ENCODE peak calls at places on chromosomes 12 and 14, in four cellular contexts. O is hepatocyte, B is PC-3, F is GM23338. N is an unnamed sample.

GRCh38 chr12:26121841-26122680 is 2.8 kb downstream of the BHLHE41 start:
- DNase-seq in B (peak; percentile 35), F (peak; percentile 51), O (peak; percentile 67), N (peak; percentile 3)

GRCh38 chr14:28754209-28754985 is 12.2 kb upstream of the FOXG1 start:
- DNase-seq in O (peak; percentile 64), F (peak; percentile 79), B (peak; percentile 78), N (peak; percentile 32)

GRCh38 chr12:89470741-89471504 is 53.7 kb downstream of the GALNT4 start:
- DNase-seq in F (peak; percentile 73), B (peak; percentile 80), O (peak; percentile 67), N (peak; percentile 48)

GRCh38 chr14:89544636-89545301 is 127.7 kb upstream of the FOXN3 start:
- DNase-seq in B (no peak), F (no peak), O (no peak), N (no peak)

GRCh38 chr14:99436247-99437180 is 44.1 kb downstream of the SETD3 start:
- DNase-seq in F (no peak), O (no peak), B (no peak), N (no peak)

GRCh38 chr12:1282670-1283361 is 291.8 kb downstream of the ERC1 start:
- DNase-seq in B (no peak), O (peak; percentile 9), F (peak; percentile 14), N (no peak)

GRCh38 chr12:59928416-59928815 is 332.6 kb downstream of the SLC16A7 start:
- DNase-seq in O (no peak), B (peak; percentile 73), F (no peak), N (no peak)

GRCh38 chr14:35287481-35288013 is 4.6 kb upstream of the PSMA6 start:
- DNase-seq in F (no peak), O (peak; percentile 9), B (no peak), N (peak; percentile 33)

GRCh38 chr12:115660211-115660805 is 617.2 kb downstream of the MED13L start:
- DNase-seq in O (peak; percentile 21), F (no peak), B (peak; percentile 64), N (no peak)

GRCh38 chr12:27467641-27468040 is 21.1 kb downstream of the SMCO2 start:
- DNase-seq in B (no peak), O (no peak), F (no peak), N (no peak)

GRCh38 chr12:85834378-85834777 is 1.8 kb downstream of the RASSF9 start:
- DNase-seq in O (no peak), F (peak; percentile 23), B (peak; percentile 47), N (no peak)

GRCh38 chr14:56002316-56002715 is 115.9 kb upstream of the PELI2 start:
- DNase-seq in B (peak; percentile 51), O (peak; percentile 14), F (no peak), N (no peak)

GRCh38 chr14:44316647-44317432 is 190.2 kb downstream of the FSCB start:
- DNase-seq in O (peak; percentile 85), B (peak; percentile 98), F (no peak), N (no peak)

GRCh38 chr12:76491292-76491691 is 68.3 kb downstream of the OSBPL8 start:
- DNase-seq in B (no peak), F (no peak), O (no peak), N (no peak)

GRCh38 chr12:132318135-132318534 is 11.3 kb downstream of the GALNT9 start:
- DNase-seq in O (no peak), B (no peak), F (no peak), N (no peak)

GRCh38 chr14:50018236-50019210 is 97.8 kb downstream of the VCPKMT start:
- DNase-seq in B (peak; percentile 78), O (peak; percentile 81), F (no peak), N (no peak)

GRCh38 chr14:50530358-50530757 is 2.0 kb downstream of the MAP4K5 start:
- DNase-seq in F (no peak), B (peak; percentile 81), O (no peak), N (no peak)

GRCh38 chr12:106112094-106112822 is 26.5 kb downstream of the NUAK1 start:
- DNase-seq in O (no peak), F (no peak), B (no peak), N (no peak)

GRCh38 chr14:100466111-100466856 is 120.9 kb downstream of the BEGAIN start:
- DNase-seq in B (no peak), F (peak; percentile 55), O (no peak), N (no peak)

GRCh38 chr12:77615331-77615730 is 215.4 kb upstream of the NAV3 start:
- DNase-seq in B (peak; percentile 33), O (no peak), F (peak; percentile 78), N (peak; percentile 7)

GRCh38 chr12:78271546-78271945 is 440.9 kb downstream of the NAV3 start:
- DNase-seq in F (no peak), O (no peak), B (no peak), N (no peak)

GRCh38 chr12:46108721-46109120 is 118.3 kb upstream of the SCAF11 start:
- DNase-seq in B (no peak), O (no peak), F (no peak), N (peak; percentile 91)

GRCh38 chr14:43243168-43243567 is 1263.9 kb downstream of the FSCB start:
- DNase-seq in F (no peak), B (no peak), O (no peak), N (no peak)

GRCh38 chr12:95549392-95550084 is 1.7 kb downstream of the USP44 start:
- DNase-seq in O (no peak), F (peak; percentile 73), B (no peak), N (no peak)

GRCh38 chr12:116881325-116881866 is at the start of gene HRK:
- DNase-seq in O (no peak), F (peak; percentile 74), B (no peak), N (peak; percentile 78)

GRCh38 chr12:104630230-104630670 is 173.5 kb downstream of the CHST11 start:
- DNase-seq in B (no peak), O (no peak), F (peak; percentile 28), N (no peak)

GRCh38 chr14:89267656-89268055 is 149.4 kb downstream of the FOXN3 start:
- DNase-seq in F (no peak), O (no peak), B (no peak), N (no peak)

GRCh38 chr14:77045570-77045890 is 17.0 kb upstream of the IRF2BPL start:
- DNase-seq in F (no peak), B (peak; percentile 94), O (no peak), N (no peak)

GRCh38 chr14:100887728-100888335 is 15.7 kb downstream of the RTL1 start:
- DNase-seq in O (no peak), B (no peak), F (no peak), N (no peak)

GRCh38 chr12:61750604-61751003 is 509.6 kb upstream of the USP15 start:
- DNase-seq in F (no peak), O (no peak), B (no peak), N (no peak)
- H3K4me3 ChIP-seq in F (no peak overlapping the region), O (no peak overlapping the region), B (no peak overlapping the region), N (no peak overlapping the region)

DNA sequence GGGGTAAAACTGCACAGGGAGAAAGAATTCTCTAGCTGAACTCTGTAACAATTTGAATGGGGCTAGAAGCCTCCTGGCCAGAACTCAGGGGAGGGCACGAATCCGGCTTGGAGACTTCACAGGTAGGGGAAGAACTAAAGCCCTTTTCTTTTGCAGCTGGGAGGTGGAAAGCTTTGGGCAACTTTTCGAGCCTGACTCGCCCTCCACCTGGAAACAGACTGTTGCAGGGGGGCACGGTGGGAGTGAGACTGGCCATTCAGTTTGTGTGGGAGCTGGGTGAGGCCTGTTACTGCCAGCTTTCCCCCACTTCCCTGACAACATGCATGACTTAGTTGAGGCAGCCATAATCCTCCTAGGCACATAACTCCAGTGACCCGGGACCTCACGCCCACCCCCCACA is 135.8 kb downstream of the PLCZ1 start:
- DNase-seq in F (no peak), B (no peak), O (no peak), N (no peak)
- TF ChIP-seq EZH2phosphoT487 in F (no peak), B (no peak), O (no peak), N (no peak)

GRCh38 chr12:42356344-42356743 is 30.4 kb downstream of the PPHLN1 start:
- DNase-seq in B (no peak), O (no peak), F (no peak), N (no peak)
- H3K4me3 ChIP-seq in B (no peak overlapping the region), O (no peak overlapping the region), F (no peak overlapping the region), N (no peak overlapping the region)

DNA sequence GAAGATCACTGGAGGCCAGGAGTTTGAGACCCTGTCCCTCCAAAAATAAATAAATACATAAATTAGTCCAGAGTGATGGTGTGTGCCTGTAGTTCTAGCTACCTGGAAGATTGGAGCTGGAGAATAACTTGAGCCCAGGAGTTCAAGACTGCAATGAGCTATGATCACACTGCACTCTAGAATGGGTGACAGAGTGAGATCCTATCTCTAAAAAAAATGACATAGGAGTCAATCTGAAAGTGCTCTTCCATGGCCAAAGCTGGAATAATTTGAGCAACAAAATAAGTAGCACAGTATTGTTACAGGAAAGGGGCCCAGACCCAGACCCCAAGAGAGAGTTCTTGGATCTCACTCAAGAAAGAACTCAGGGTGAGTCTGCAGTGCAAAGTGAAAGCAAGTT is 24.8 kb upstream of the SLC7A8 start:
- DNase-seq in O (no peak), F (no peak), B (no peak), N (no peak)
- TF ChIP-seq EZH2phosphoT487 in O (no peak), F (no peak), B (no peak), N (no peak)

DNA sequence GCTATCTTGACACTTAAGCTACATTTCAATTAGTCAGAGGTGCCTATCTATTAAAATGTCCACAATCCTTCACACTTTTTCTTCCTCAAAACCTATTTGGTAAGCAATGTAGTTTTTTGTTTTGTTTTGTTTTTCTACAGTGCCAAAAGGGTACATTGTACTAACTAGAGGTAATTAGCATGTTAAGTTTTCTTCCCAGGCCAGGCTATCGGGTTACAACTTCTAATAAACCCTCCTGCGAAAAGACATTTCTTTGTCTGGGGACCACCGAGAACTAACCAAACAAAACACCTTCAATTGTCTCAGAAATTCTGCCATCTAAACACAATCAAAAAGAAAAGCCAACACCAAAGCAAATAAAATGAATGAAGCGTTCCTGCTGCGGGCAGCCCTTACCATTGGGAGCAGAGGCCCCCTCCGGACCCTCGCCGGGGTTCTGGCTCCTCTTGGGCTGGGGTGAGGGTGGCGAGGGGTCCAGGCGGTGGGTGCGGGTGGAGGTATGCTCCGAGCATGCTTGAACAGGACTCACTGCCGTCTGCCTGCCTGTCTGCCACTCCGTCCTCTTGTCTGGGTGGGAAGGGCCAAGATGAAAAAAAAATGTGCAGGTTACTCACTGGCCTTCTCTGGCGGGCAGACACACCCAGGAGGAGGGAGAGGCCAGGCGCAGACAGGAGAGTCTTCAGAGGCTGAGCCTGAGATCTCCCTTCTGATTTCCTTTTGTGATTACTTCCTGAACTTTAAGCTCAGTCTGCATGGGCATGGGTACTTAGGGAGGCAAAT is 76.3 kb downstream of the STON2 start:
- DNase-seq in O (peak; percentile 81), F (peak; percentile 77), B (peak; percentile 84), N (no peak)
- H3K4me3 ChIP-seq in O (peak overlapping the region; percentile 28), F (peak overlapping the region; percentile 44), B (peak overlapping the region; percentile 76), N (no peak overlapping the region)

DNA sequence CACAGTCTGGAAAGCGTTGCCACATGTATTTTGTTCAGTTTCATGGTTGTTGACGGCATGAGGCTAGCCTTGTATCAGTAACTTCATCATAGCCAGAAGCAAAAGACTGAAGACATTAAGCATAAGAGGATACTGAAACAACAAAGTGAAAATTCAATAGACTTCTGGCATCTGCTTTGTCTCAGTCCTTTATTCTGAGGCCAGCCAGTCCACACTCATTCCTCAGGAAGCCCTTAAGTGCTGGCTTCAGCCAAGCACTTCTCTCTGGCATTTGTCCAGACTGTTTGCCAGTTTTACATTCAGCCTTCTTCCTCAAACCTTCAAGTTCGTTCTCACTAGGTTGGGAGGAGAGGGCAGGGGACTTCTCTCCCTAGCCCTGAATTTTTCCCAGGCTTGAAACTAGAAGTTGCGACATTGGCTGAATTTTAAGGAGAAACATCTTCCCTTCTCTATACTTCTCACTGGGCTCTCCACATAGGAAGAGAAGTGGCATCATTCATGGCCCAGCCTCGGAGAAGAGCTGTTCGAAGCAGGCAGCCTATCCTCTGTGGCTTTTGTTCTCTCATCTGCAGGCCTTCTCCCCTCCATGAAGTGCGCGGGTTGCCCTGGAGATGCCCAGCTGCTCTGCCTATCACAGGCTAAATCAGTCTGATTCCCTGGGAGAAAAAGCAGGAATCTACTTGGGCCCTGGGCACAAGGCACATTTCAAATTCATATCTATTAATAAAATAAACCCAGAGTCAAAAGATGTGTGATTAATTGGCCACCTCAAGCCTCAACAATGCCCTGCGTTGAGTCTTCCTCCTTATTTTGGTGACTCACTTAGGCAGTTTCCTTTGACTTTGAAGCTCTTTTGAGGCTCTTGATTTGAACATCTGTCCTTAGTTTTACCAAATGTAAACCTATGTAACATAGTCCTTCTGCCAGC is 130.9 kb upstream of the PLEKHA5 start:
- DNase-seq in B (peak; percentile 67), O (peak; percentile 35), F (no peak), N (no peak)
- TF ChIP-seq EZH2phosphoT487 in B (no peak), O (no peak), F (no peak), N (no peak)